ENCODE peak calls at places on chromosomes 3 and 15, in nine cellular contexts. A is fibroblast of lung, Q is H9, Z is A549, O is hepatocyte, P is neuronal stem cell, X is IMR-90, G is mammary epithelial cell, M is neural progenitor cell. C is an unnamed sample.

GRCh38 chr3:3302964-3303363 is 123.5 kb upstream of the CRBN start:
- DNase-seq in A (no peak), G (no peak), O (no peak), Q (no peak), X (no peak), P (no peak), Z (no peak), M (no peak), C (no peak)

GRCh38 chr15:39179980-39180379 is 400.9 kb upstream of the THBS1 start:
- DNase-seq in Z (no peak), O (no peak), X (peak), P (no peak), G (no peak), A (no peak), M (no peak), Q (no peak), C (no peak)

GRCh38 chr3:155088705-155089380 is 8.7 kb downstream of the MME start:
- DNase-seq in Z (no peak), X (peak), P (no peak), G (no peak), A (no peak), M (no peak), Q (no peak), O (no peak), C (no peak)

GRCh38 chr3:102159810-102160451 is 274.9 kb upstream of the ZPLD1 start:
- DNase-seq in P (no peak), O (no peak), G (no peak), X (no peak), A (no peak), M (no peak), Q (no peak), Z (no peak), C (no peak)

GRCh38 chr15:54131410-54131809 is 153.2 kb downstream of the UNC13C start:
- DNase-seq in G (no peak), M (no peak), A (no peak), Q (no peak), O (no peak), Z (no peak), X (peak), P (no peak), C (no peak)

GRCh38 chr3:170363471-170363994 is 6.0 kb downstream of the SKIL start:
- DNase-seq in O (no peak), Z (no peak), G (no peak), A (no peak), M (no peak), Q (no peak), X (no peak), P (no peak), C (no peak)

GRCh38 chr3:106824856-106825255 is 552.4 kb upstream of the CCDC54 start:
- DNase-seq in A (peak), O (peak), M (peak), Z (peak), X (peak), Q (peak), G (peak), P (no peak), C (peak)

GRCh38 chr3:104519468-104519867 is 847.2 kb upstream of the ALCAM start:
- DNase-seq in X (no peak), Q (no peak), A (no peak), P (no peak), G (no peak), O (no peak), Z (no peak), M (no peak), C (no peak)

GRCh38 chr15:86266896-86267484 is 187.3 kb downstream of the AGBL1 start:
- DNase-seq in G (no peak), X (no peak), Q (no peak), O (no peak), A (peak), P (no peak), Z (no peak), M (no peak), C (no peak)

GRCh38 chr3:190362258-190362657 is 25.7 kb upstream of the CLDN16 start:
- DNase-seq in G (no peak), Q (peak), P (no peak), X (no peak), Z (no peak), M (peak), A (no peak), O (no peak), C (no peak)

GRCh38 chr3:14216257-14217048 is 37.8 kb downstream of the LSM3 start:
- DNase-seq in G (no peak), M (peak), Q (peak), Z (peak), P (peak), O (no peak), X (no peak), A (peak), C (no peak)

GRCh38 chr3:98508582-98508981 is 11.1 kb downstream of the OR5K2 start:
- DNase-seq in X (no peak), Q (no peak), Z (no peak), P (no peak), A (no peak), M (no peak), G (no peak), O (no peak), C (no peak)
- H3K4me2 ChIP-seq in X (no peak), Q (no peak), Z (no peak), P (no peak), A (no peak), M (no peak), G (no peak), O (no peak), C (no peak)

GRCh38 chr3:169143471-169143870 is 520.0 kb downstream of the MECOM start:
- DNase-seq in P (no peak), G (no peak), Q (no peak), Z (no peak), X (no peak), O (no peak), A (no peak), M (no peak), C (no peak)

GRCh38 chr3:169145551-169145950 is 518.0 kb downstream of the MECOM start:
- DNase-seq in A (no peak), M (no peak), Z (no peak), Q (no peak), G (no peak), P (no peak), O (no peak), X (no peak), C (peak)

GRCh38 chr3:169144271-169144670 is 519.2 kb downstream of the MECOM start:
- DNase-seq in Q (no peak), A (no peak), O (no peak), M (no peak), X (no peak), P (no peak), Z (no peak), G (no peak), C (no peak)

GRCh38 chr3:169146112-169146665 is 517.3 kb downstream of the MECOM start:
- DNase-seq in Z (no peak), X (peak), G (peak), M (peak), Q (peak), A (peak), P (peak), O (peak), C (peak)

DNA sequence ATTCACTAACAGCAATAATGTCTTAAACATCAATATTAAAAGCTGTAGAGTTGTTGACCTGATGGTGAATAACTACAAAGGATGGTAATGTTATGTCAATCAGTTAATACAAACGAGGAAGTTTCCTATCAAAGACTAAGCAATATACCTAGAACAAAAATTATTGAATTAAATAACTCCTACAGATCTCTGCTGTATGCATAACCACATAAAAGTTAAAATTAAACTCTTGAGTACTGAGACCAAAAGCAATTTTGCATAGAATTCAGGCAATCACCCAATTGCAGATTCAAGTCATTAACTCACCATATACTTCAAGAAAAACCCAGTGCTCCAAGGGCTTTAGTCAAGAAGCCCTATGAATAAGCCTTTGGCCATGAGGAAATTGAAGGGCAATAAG is 518.8 kb downstream of the MECOM start:
- DNase-seq in M (no peak), Z (no peak), A (no peak), G (peak), Q (no peak), O (no peak), X (peak), P (no peak), C (no peak)
- H3K27ac ChIP-seq in M (no peak), Z (no peak), A (no peak), G (peak), Q (no peak), O (no peak), X (no peak), P (no peak), C (no peak)

DNA sequence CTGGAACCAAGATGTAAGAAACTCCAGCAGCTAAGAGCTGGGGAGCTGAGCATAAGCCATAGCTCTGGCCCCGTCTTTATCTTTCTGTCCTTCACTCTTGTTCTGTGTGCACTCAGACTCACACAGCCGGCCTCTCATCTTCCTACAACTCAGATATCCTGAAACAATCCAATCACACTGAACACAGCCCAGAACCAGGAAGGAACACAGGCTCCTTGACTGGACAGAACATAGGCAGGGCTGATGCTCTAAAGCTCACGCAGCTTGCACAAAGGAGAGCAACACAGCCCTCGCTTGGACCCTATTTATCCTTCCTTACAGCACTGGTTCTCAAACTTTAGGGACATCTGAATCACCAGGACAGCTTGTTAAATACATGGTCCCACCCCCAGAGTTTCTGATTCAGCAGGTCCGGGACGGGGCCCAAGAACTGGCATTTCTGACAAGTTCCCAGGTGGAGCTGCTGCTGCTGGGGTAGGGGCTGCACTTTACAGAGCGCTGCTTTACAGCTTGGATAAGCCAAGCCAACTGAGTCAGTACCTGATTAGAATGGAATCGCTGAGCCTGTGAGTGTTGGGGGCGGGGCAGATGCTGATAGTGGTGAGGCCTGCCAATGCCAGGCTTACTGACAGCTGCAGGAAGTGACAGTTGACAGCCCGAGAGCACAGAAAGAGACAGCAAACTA is 65.1 kb downstream of the MRPL46 start:
- DNase-seq in X (no peak), O (peak), Z (no peak), Q (no peak), A (no peak), P (no peak), G (no peak), M (peak), C (no peak)
- H3K4me2 ChIP-seq in X (no peak), O (peak), Z (no peak), Q (no peak), A (no peak), P (no peak), G (no peak), M (peak), C (no peak)

DNA sequence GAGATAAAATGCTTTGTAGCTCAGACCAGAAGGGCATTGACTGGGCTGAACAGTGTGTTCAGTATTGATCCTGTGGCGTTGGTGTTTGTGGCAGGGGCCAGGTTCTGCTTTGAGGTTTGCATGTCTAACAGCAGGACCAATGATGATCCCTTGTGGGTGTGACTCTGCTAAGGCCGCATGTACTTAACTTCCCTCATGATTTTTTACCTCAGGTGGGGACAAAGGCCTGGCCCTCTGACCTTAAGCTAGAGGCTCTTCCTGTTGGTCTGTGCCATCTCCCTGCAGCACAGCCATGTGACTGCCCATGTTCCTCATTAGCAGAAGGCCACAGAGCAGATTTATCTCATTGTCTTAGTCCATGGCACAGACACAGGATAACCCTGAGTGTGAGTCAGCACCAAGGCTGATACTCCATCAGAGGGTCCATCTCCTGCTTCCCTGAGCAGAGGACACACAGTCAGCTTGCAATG is 34.3 kb upstream of the BSN start:
- DNase-seq in M (no peak), A (no peak), P (no peak), G (no peak), X (no peak), Q (no peak), O (peak), Z (no peak), C (no peak)
- H3K27ac ChIP-seq in M (no peak), A (no peak), P (peak), G (no peak), X (no peak), Q (no peak), O (no peak), Z (no peak), C (no peak)

DNA sequence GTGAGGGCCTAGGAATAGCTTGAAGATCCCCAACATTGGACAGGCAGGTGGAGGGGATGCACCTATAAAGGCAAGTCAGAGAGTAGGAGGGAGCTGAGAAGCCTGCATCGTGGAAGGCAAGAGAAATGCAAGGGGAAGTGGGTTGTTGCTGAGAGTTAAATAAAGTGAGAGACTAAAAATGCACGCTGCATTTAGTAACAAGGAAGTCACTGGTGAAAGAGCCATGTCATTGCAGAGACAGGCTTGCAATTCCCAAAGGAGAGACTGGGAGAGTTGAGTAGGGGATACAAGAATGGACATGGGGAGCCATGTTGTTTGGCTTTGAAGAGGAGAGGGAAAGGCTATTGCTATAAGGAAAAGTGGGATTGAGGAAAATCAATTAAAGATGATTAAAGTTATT is 77.0 kb upstream of the HEG1 start:
- DNase-seq in X (no peak), Q (no peak), O (no peak), M (no peak), A (no peak), G (no peak), P (no peak), Z (no peak), C (no peak)
- H3K4me2 ChIP-seq in X (no peak), Q (no peak), O (no peak), M (no peak), A (no peak), G (no peak), P (no peak), Z (no peak), C (no peak)

GRCh38 chr3:142225885-142226215 is 465 bp upstream of the GK5 start:
- DNase-seq in O (no peak), P (no peak), G (no peak), Q (no peak), A (no peak), X (no peak), Z (no peak), M (no peak), C (no peak)

GRCh38 chr3:142224482-142225072 is 808 bp downstream of the GK5 start:
- DNase-seq in M (no peak), O (no peak), G (no peak), Z (no peak), Q (no peak), X (no peak), A (no peak), P (no peak), C (no peak)

GRCh38 chr3:142226474-142226873 is 1.1 kb upstream of the GK5 start:
- DNase-seq in X (no peak), G (no peak), A (no peak), Q (no peak), P (no peak), M (peak), O (no peak), Z (peak), C (peak)

GRCh38 chr3:142218703-142219102 is 6.7 kb downstream of the GK5 start:
- DNase-seq in A (no peak), G (no peak), X (peak), M (no peak), Q (no peak), O (no peak), Z (no peak), P (no peak), C (no peak)

GRCh38 chr3:142223282-142223681 is 2.1 kb downstream of the GK5 start:
- DNase-seq in X (no peak), A (no peak), G (no peak), Z (no peak), M (no peak), O (no peak), Q (no peak), P (no peak), C (no peak)
- H3K27ac ChIP-seq in X (no peak), A (no peak), G (no peak), Z (no peak), M (no peak), O (no peak), Q (no peak), P (no peak), C (no peak)

GRCh38 chr3:70805044-70805732 is 492.8 kb upstream of the MDFIC2 start:
- DNase-seq in M (no peak), A (peak), P (no peak), Z (no peak), O (no peak), X (peak), Q (no peak), G (no peak), C (peak)
- H3K4me2 ChIP-seq in M (no peak), A (peak), P (no peak), Z (no peak), O (no peak), X (peak), Q (no peak), G (no peak), C (no peak)

GRCh38 chr15:89814112-89814742 is 425 bp downstream of the ANPEP start:
- DNase-seq in A (no peak), Z (no peak), O (no peak), Q (peak), X (no peak), P (no peak), M (peak), G (no peak), C (peak)

GRCh38 chr15:89818287-89818686 is 3.6 kb upstream of the ANPEP start:
- DNase-seq in Z (no peak), A (no peak), X (no peak), O (no peak), P (no peak), M (no peak), Q (no peak), G (no peak), C (no peak)

GRCh38 chr15:89815769-89816168 is 1.1 kb upstream of the ANPEP start:
- DNase-seq in Q (no peak), G (no peak), O (no peak), M (no peak), P (no peak), A (no peak), X (no peak), Z (no peak), C (no peak)

GRCh38 chr15:89820651-89821611 is 6.3 kb upstream of the ANPEP start:
- DNase-seq in X (peak), G (peak), Q (no peak), P (no peak), M (no peak), O (no peak), Z (peak), A (peak), C (no peak)

DNA sequence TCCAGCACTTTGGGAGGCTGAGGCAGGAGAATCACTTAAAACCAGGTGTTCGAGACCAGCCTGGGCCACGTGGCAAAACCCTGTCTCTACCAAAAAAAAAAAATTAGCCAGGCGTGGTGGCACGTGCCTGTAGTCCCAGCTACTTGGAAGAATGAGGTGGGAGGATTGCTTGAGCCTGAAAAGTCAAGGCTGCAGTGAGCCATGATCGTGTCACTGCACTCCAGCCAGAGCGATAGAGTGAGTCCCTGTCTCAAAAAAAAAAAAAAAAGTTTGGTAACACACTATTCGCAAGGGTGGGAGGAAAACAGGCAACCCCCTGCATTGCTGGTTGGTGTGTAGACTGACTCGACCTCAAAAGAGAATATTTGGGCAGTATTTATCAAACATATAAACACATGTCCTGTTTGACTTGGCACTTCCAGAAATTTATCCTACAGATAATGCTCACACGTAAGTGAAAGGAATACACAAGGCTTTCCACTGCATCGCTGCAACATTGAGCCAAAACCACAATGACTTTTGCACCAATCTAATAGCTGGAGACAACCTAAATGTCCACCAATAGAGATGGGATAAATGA is 3.1 kb upstream of the ANPEP start:
- DNase-seq in P (no peak), X (peak), Q (no peak), O (no peak), M (no peak), G (no peak), Z (no peak), A (peak), C (no peak)
- H3K27ac ChIP-seq in P (no peak), X (peak), Q (no peak), O (no peak), M (no peak), G (no peak), Z (no peak), A (no peak), C (no peak)

GRCh38 chr15:85035980-85036379 is 54.3 kb downstream of the PDE8A start:
- DNase-seq in A (no peak), G (no peak), O (no peak), P (no peak), Q (no peak), X (no peak), M (no peak), Z (no peak), C (no peak)
- H3K4me2 ChIP-seq in A (no peak), G (no peak), O (no peak), P (no peak), Q (no peak), X (no peak), M (no peak), Z (peak), C (no peak)

GRCh38 chr3:132486086-132486485 is 68.8 kb downstream of the DNAJC13 start:
- DNase-seq in M (no peak), G (no peak), P (no peak), Q (no peak), X (peak), A (no peak), Z (peak), O (no peak), C (no peak)

DNA sequence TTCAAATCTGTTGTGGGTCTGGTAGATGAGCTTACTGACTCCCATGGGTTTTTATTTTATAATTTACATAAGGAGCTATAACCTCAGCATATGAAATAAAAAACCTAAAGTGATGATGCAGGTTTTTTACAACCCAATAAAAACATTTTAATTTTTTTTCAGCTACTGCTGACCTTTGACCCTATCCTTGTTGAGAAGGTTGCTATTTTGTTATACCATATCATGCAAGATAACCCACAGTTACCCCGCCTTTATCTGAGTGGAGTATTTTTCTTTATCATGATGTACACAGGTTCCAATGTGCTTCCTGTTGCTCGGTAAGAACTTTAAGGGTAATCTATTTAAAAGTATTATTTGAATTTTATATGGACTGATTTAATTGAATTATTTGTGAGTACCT is 70.8 kb downstream of the DNAJC13 start:
- DNase-seq in A (no peak), P (no peak), O (no peak), Z (no peak), Q (no peak), X (no peak), G (no peak), M (no peak), C (no peak)
- H3K27ac ChIP-seq in A (no peak), P (no peak), O (no peak), Z (no peak), Q (no peak), X (no peak), G (no peak), M (no peak), C (no peak)

C was measured in mesenchymal stem cell.